ENCODE peak calls at places on chromosomes 7 and 10, in six cellular contexts. Z is dorsolateral prefrontal cortex; L is GM12865; F is naive thymus-derived CD4-positive, alpha-beta T cell; C is progenitor cell of endocrine pancreas; A is HL-60. P is an unnamed sample.

GRCh38 chr10:114278140-114278883 is 39.3 kb downstream of the VWA2 start:
- DNase-seq in Z (no peak), L (no peak), F (no peak), C (no peak), A (no peak), P (no peak)

GRCh38 chr7:43697690-43698089 is 31.6 kb downstream of the COA1 start:
- DNase-seq in Z (no peak), L (no peak), F (no peak), C (no peak), A (no peak), P (no peak)

GRCh38 chr10:86520871-86521619 is 547 bp downstream of the WAPL start:
- DNase-seq in Z (no peak), L (peak), F (no peak), C (peak), A (peak), P (peak)

GRCh38 chr7:82559203-82559805 is 115.7 kb upstream of the CACNA2D1 start:
- DNase-seq in Z (no peak), L (peak), F (no peak), C (peak), A (no peak), P (no peak)

GRCh38 chr10:122164815-122165491 is 106.1 kb upstream of the BTBD16 start:
- DNase-seq in Z (no peak), L (no peak), F (no peak), C (no peak), A (no peak), P (no peak)

GRCh38 chr7:43880596-43880995 is 11.3 kb upstream of the MRPS24 start:
- DNase-seq in Z (no peak), L (no peak), F (no peak), C (no peak), A (no peak), P (no peak)

GRCh38 chr7:122803323-122803722 is 82.9 kb downstream of the CADPS2 start:
- DNase-seq in Z (peak), L (peak), F (no peak), C (no peak), A (no peak), P (no peak)

GRCh38 chr10:79038841-79039201 is 29.9 kb upstream of the ZMIZ1 start:
- DNase-seq in Z (no peak), L (no peak), F (no peak), C (no peak), A (no peak), P (no peak)

GRCh38 chr10:57689898-57690297 is 577.8 kb downstream of the IPMK start:
- DNase-seq in Z (no peak), L (no peak), F (no peak), C (no peak), A (no peak), P (no peak)

GRCh38 chr10:4241724-4242345 is 456.8 kb upstream of the KLF6 start:
- DNase-seq in Z (peak), L (no peak), F (no peak), C (no peak), A (no peak), P (no peak)

GRCh38 chr7:87413029-87413428 is 62.5 kb downstream of the ABCB4 start:
- DNase-seq in Z (no peak), L (no peak), F (no peak), C (no peak), A (no peak), P (no peak)

GRCh38 chr7:79534128-79534527 is 80.7 kb upstream of the MAGI2 start:
- DNase-seq in Z (no peak), L (no peak), F (no peak), C (no peak), A (no peak), P (no peak)

GRCh38 chr10:62016477-62017140 is 115.1 kb downstream of the ARID5B start:
- DNase-seq in Z (no peak), L (no peak), F (no peak), C (no peak), A (no peak), P (no peak)

GRCh38 chr10:21517134-21517982 is 8.1 kb downstream of the SKIDA1 start:
- DNase-seq in Z (no peak), L (peak), F (peak), C (no peak), A (no peak), P (no peak)

GRCh38 chr7:69893915-69894314 is 295.6 kb downstream of the AUTS2 start:
- DNase-seq in Z (no peak), L (peak), F (no peak), C (no peak), A (no peak), P (no peak)

GRCh38 chr10:113562693-113563092 is 9.8 kb downstream of the HABP2 start:
- DNase-seq in Z (no peak), L (no peak), F (no peak), C (no peak), A (no peak), P (no peak)

GRCh38 chr10:33143160-33143728 is 185.2 kb upstream of the ITGB1 start:
- DNase-seq in Z (no peak), L (no peak), F (no peak), C (no peak), A (no peak), P (peak)

GRCh38 chr7:81462672-81463071 is 307.2 kb downstream of the HGF start:
- DNase-seq in Z (no peak), L (no peak), F (no peak), C (no peak), A (no peak), P (no peak)

GRCh38 chr10:110083884-110084283 is 76.1 kb downstream of the ADD3 start:
- DNase-seq in Z (no peak), L (no peak), F (no peak), C (no peak), A (no peak), P (no peak)

GRCh38 chr10:131935260-131935659 is 34.5 kb downstream of the PPP2R2D start:
- DNase-seq in Z (no peak), L (no peak), F (no peak), C (no peak), A (no peak), P (no peak)

GRCh38 chr7:34207810-34208209 is 302.5 kb downstream of the BMPER start:
- DNase-seq in Z (no peak), L (no peak), F (no peak), C (no peak), A (no peak), P (no peak)